ENCODE peak calls at places on chromosomes 13 and 19, in five cellular contexts. One of them, this sample, is unnamed.

GRCh38 chr13:73422973-73423372 is 364.2 kb downstream of the KLF5 start:
- DNase-seq in neuronal stem cell: no peak
- DNase-seq in H9: no peak
- DNase-seq in mesendoderm: no peak
- DNase-seq in IMR-90: no peak
- DNase-seq in this sample: no peak

GRCh38 chr13:79767126-79767525 is 286.2 kb downstream of the NDFIP2 start:
- DNase-seq in IMR-90: no peak
- DNase-seq in neuronal stem cell: no peak
- DNase-seq in H9: no peak
- DNase-seq in mesendoderm: peak
- DNase-seq in this sample: peak

GRCh38 chr19:1884291-1884718 is 991 bp downstream of the ABHD17A start:
- DNase-seq in mesendoderm: no peak
- DNase-seq in H9: no peak
- DNase-seq in neuronal stem cell: no peak
- DNase-seq in IMR-90: no peak
- DNase-seq in this sample: no peak

GRCh38 chr19:51660975-51661600 is 14.5 kb upstream of the SIGLEC14 start:
- DNase-seq in IMR-90: peak
- DNase-seq in mesendoderm: peak
- DNase-seq in neuronal stem cell: peak
- DNase-seq in H9: peak
- DNase-seq in this sample: peak

GRCh38 chr19:43774103-43774939 is 6.5 kb downstream of the KCNN4 start:
- DNase-seq in neuronal stem cell: peak
- DNase-seq in H9: peak
- DNase-seq in IMR-90: peak
- DNase-seq in mesendoderm: peak
- DNase-seq in this sample: no peak

GRCh38 chr13:49238621-49239020 is 9.1 kb upstream of the CDADC1 start:
- DNase-seq in mesendoderm: peak
- DNase-seq in neuronal stem cell: no peak
- DNase-seq in H9: no peak
- DNase-seq in IMR-90: no peak
- DNase-seq in this sample: peak

GRCh38 chr13:46751811-46752635 is 44.9 kb downstream of the ESD start:
- DNase-seq in H9: no peak
- DNase-seq in IMR-90: peak
- DNase-seq in mesendoderm: no peak
- DNase-seq in neuronal stem cell: no peak
- DNase-seq in this sample: no peak

GRCh38 chr13:38777347-38778107 is 90.7 kb downstream of the FREM2 start:
- DNase-seq in IMR-90: no peak
- DNase-seq in mesendoderm: no peak
- DNase-seq in neuronal stem cell: no peak
- DNase-seq in H9: no peak
- DNase-seq in this sample: no peak

GRCh38 chr13:40317980-40318327 is 348.5 kb downstream of the FOXO1 start:
- DNase-seq in IMR-90: no peak
- DNase-seq in H9: no peak
- DNase-seq in neuronal stem cell: no peak
- DNase-seq in mesendoderm: no peak
- DNase-seq in this sample: no peak

GRCh38 chr13:95865080-95865597 is 188.1 kb downstream of the UGGT2 start:
- DNase-seq in H9: no peak
- DNase-seq in mesendoderm: no peak
- DNase-seq in neuronal stem cell: no peak
- DNase-seq in IMR-90: no peak
- DNase-seq in this sample: no peak

GRCh38 chr19:46607441-46607841 is 6.3 kb downstream of the CALM3 start:
- DNase-seq in IMR-90: no peak
- DNase-seq in neuronal stem cell: no peak
- DNase-seq in H9: no peak
- DNase-seq in mesendoderm: no peak
- DNase-seq in this sample: no peak

GRCh38 chr13:110471156-110471832 is 90.2 kb downstream of the RAB20 start:
- DNase-seq in IMR-90: no peak
- DNase-seq in neuronal stem cell: no peak
- DNase-seq in H9: no peak
- DNase-seq in mesendoderm: no peak
- DNase-seq in this sample: no peak

GRCh38 chr13:75359266-75359665 is 122.7 kb downstream of the TBC1D4 start:
- DNase-seq in IMR-90: peak
- DNase-seq in H9: no peak
- DNase-seq in mesendoderm: peak
- DNase-seq in neuronal stem cell: no peak
- DNase-seq in this sample: peak

GRCh38 chr13:23500858-23501257 is 67.4 kb upstream of the SACS start:
- DNase-seq in IMR-90: peak
- DNase-seq in H9: no peak
- DNase-seq in mesendoderm: peak
- DNase-seq in neuronal stem cell: no peak
- DNase-seq in this sample: peak

GRCh38 chr13:21613791-21614190 is 9.8 kb upstream of the MICU2 start:
- DNase-seq in mesendoderm: no peak
- DNase-seq in H9: no peak
- DNase-seq in IMR-90: no peak
- DNase-seq in neuronal stem cell: no peak
- DNase-seq in this sample: no peak

GRCh38 chr13:93036380-93036779 is 190.2 kb upstream of the GPC6 start:
- DNase-seq in IMR-90: no peak
- DNase-seq in neuronal stem cell: no peak
- DNase-seq in H9: no peak
- DNase-seq in mesendoderm: no peak
- DNase-seq in this sample: no peak

GRCh38 chr19:10836478-10837325 is 690 bp upstream of the TMED1 start:
- DNase-seq in H9: peak
- DNase-seq in mesendoderm: no peak
- DNase-seq in IMR-90: no peak
- DNase-seq in neuronal stem cell: no peak
- DNase-seq in this sample: peak

GRCh38 chr19:8915997-8916396 is 83.8 kb downstream of the MBD3L1 start:
- DNase-seq in IMR-90: no peak
- DNase-seq in mesendoderm: no peak
- DNase-seq in neuronal stem cell: no peak
- DNase-seq in H9: no peak
- DNase-seq in this sample: no peak

DNA sequence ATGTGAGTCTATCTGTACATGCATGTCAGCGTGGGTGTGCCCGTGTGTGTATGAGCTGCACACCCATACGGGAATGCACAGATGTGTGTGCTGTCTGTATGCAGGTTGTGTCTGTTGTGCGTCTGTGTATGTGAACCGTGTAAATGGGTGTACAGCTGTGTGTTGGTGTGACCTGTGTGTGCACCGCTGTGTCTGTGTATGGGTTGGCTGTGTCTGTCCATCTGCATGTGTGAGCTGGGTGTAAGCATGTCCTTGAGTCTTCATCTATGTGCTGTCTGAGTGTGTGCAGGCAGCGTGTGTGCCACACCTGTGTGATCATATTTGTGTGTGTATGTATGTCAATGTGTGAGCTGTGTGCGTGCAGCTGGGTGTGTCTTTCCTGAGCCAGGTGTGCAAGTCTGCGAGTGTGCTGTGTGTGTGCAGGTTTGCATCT is 1.6 kb downstream of the NOTCH3 start:
- DNase-seq in IMR-90: no peak
- DNase-seq in mesendoderm: no peak
- DNase-seq in H9: no peak
- DNase-seq in neuronal stem cell: no peak
- DNase-seq in this sample: no peak
- H3K18ac ChIP-seq in IMR-90: no peak
- H3K18ac ChIP-seq in mesendoderm: peak
- H3K18ac ChIP-seq in H9: no peak
- H3K18ac ChIP-seq in neuronal stem cell: peak
- H3K18ac ChIP-seq in this sample: peak

DNA sequence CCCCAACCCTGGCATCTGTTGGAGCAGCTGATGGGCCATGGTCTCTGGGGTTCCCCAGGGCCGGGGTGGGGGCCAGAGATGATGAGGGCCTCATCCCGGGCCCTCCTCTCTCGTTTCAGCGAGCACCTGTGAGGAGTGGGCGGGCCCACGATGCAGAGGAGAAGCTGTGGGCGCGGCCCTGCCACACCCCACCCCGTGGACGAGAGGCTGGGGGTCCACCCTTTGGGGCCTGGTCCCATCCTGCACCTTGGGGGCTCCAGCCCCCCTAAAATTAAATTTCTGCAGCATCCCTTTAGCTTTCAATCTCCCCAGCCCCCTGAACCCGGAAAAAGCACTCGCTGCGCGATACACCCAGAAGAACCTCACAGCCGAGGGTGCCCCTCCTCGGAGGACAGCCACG is 5.6 kb downstream of the HMG20B start:
- DNase-seq in H9: no peak
- DNase-seq in mesendoderm: no peak
- DNase-seq in neuronal stem cell: no peak
- DNase-seq in IMR-90: no peak
- DNase-seq in this sample: no peak
- H2BK120ac ChIP-seq in H9: no peak
- H2BK120ac ChIP-seq in mesendoderm: no peak
- H2BK120ac ChIP-seq in neuronal stem cell: no peak
- H2BK120ac ChIP-seq in IMR-90: no peak
- H2BK120ac ChIP-seq in this sample: no peak

DNA sequence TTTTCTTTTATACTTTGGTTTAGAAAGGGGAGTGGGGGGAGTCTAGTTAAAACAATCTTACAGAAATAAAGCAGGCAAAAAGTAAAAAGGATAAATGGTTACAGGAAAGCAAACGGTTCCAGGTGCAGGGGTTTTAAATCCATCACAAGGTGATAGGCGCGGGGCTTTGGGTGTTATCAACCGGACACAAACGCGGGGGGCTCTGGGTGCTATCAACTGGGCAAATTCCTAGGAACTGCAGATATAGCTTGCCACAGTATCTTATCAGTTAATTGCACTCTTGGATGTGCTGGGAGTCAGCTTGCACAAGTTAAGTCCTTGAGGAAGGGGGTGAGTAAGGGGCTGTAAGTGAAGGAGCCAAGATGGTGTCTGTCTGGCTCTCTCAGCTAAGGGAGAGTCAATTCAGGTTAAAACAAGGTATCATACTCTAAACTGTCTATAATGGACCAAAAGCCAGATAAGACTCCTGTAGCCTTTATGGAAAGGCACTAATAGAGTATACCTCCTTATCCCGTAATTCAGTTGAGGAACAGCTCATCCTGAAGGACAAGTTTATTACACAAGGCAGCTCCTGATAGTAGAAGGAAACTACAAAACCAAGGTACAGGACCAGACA is 32.6 kb upstream of the ZSCAN5A start:
- DNase-seq in neuronal stem cell: no peak
- DNase-seq in mesendoderm: peak
- DNase-seq in IMR-90: no peak
- DNase-seq in H9: no peak
- DNase-seq in this sample: no peak
- H3K18ac ChIP-seq in neuronal stem cell: no peak
- H3K18ac ChIP-seq in mesendoderm: no peak
- H3K18ac ChIP-seq in IMR-90: no peak
- H3K18ac ChIP-seq in H9: no peak
- H3K18ac ChIP-seq in this sample: no peak

GRCh38 chr19:18657590-18658365 is 20.9 kb downstream of the KLHL26 start:
- DNase-seq in mesendoderm: peak
- DNase-seq in neuronal stem cell: peak
- DNase-seq in IMR-90: peak
- DNase-seq in H9: peak
- DNase-seq in this sample: peak

GRCh38 chr19:18660051-18660910 is 23.2 kb upstream of the CRTC1 start:
- DNase-seq in IMR-90: peak
- DNase-seq in neuronal stem cell: no peak
- DNase-seq in mesendoderm: no peak
- DNase-seq in H9: no peak
- DNase-seq in this sample: peak

GRCh38 chr19:18659281-18660050 is 22.6 kb downstream of the KLHL26 start:
- DNase-seq in IMR-90: no peak
- DNase-seq in mesendoderm: no peak
- DNase-seq in H9: no peak
- DNase-seq in neuronal stem cell: no peak
- DNase-seq in this sample: no peak

GRCh38 chr19:18656337-18657086 is 19.7 kb downstream of the KLHL26 start:
- DNase-seq in H9: no peak
- DNase-seq in IMR-90: no peak
- DNase-seq in neuronal stem cell: no peak
- DNase-seq in mesendoderm: no peak
- DNase-seq in this sample: no peak

DNA sequence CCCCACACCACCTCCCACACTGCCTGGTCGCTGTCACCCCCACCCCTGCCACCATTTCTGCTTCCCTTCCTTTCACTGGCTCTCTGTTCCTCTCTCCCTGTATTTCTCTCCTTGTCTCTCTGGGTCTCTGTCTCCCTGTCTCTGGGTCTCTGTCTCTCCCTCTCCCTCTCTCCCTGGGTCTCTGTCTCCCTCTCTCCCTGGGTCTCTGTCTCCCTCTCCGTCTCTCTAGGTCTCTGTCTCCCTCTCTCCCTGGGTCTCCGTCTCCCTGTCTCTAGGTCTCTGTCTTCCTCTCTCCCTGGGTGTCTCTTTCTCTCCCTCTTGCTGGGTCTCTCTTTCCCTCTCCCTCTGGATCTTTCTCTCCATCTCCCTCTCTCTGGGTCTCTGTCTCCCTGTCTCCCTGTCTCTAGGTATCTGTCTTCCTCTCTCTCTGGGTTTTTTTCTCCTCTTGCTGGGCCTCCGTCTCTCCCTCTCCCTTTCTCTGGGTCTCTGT is 21.6 kb downstream of the KLHL26 start:
- DNase-seq in H9: no peak
- DNase-seq in neuronal stem cell: no peak
- DNase-seq in IMR-90: no peak
- DNase-seq in mesendoderm: no peak
- DNase-seq in this sample: no peak
- H2BK120ac ChIP-seq in H9: no peak
- H2BK120ac ChIP-seq in neuronal stem cell: no peak
- H2BK120ac ChIP-seq in IMR-90: peak
- H2BK120ac ChIP-seq in mesendoderm: no peak
- H2BK120ac ChIP-seq in this sample: no peak

This sample was measured in trophoblast cell.